ENCODE peak calls at places on chromosomes 12 and 14, in four cellular contexts. U is upper lobe of left lung, H is mammary epithelial cell, Z is substantia nigra. A is an unnamed sample.

GRCh38 chr12:65800928-65801327 is 23.4 kb upstream of the HMGA2 start:
- DNase-seq in U (no peak), H (no peak), Z (no peak), A (no peak)

GRCh38 chr14:91228112-91229004 is 16.1 kb downstream of the GPR68 start:
- DNase-seq in U (no peak), H (peak), Z (no peak), A (no peak)

GRCh38 chr12:69901141-69901900 is 76.3 kb downstream of the MYRFL start:
- DNase-seq in U (no peak), H (peak), Z (no peak), A (no peak)

GRCh38 chr12:29374012-29374411 is 7.0 kb downstream of the ERGIC2 start:
- DNase-seq in U (no peak), H (no peak), Z (no peak), A (no peak)

GRCh38 chr12:24960222-24960855 is 11.4 kb upstream of the BCAT1 start:
- DNase-seq in U (no peak), H (peak), Z (peak), A (no peak)

GRCh38 chr12:92089559-92089958 is 56.1 kb downstream of the BTG1 start:
- DNase-seq in U (no peak), H (no peak), Z (no peak), A (no peak)

GRCh38 chr12:40172879-40173278 is 51.9 kb upstream of the LRRK2 start:
- DNase-seq in U (no peak), H (no peak), Z (no peak), A (no peak)

GRCh38 chr12:87660987-87661769 is 368.0 kb downstream of the C12orf50 start:
- DNase-seq in U (no peak), H (peak), Z (no peak), A (no peak)

GRCh38 chr14:25120261-25120660 is 70.3 kb upstream of the STXBP6 start:
- DNase-seq in U (no peak), H (no peak), Z (no peak), A (no peak)

GRCh38 chr12:56234746-56235436 is 5.0 kb downstream of the SLC39A5 start:
- DNase-seq in U (no peak), H (peak), Z (no peak), A (no peak)

GRCh38 chr12:55946553-55946952 is 15.6 kb downstream of the DGKA start:
- DNase-seq in U (no peak), H (no peak), Z (no peak), A (no peak)

GRCh38 chr12:21296751-21297406 is 37.8 kb downstream of the SLCO1A2 start:
- DNase-seq in U (no peak), H (peak), Z (no peak), A (no peak)

GRCh38 chr12:80154261-80154660 is 54.9 kb downstream of the OTOGL start:
- DNase-seq in U (no peak), H (peak), Z (no peak), A (no peak)

GRCh38 chr12:44588651-44589050 is 287.5 kb downstream of the NELL2 start:
- DNase-seq in U (no peak), H (no peak), Z (no peak), A (no peak)

GRCh38 chr14:62943202-62943601 is 102.1 kb downstream of the KCNH5 start:
- DNase-seq in U (no peak), H (no peak), Z (no peak), A (no peak)

GRCh38 chr14:80387563-80387981 is 176.3 kb upstream of the DIO2 start:
- DNase-seq in U (no peak), H (no peak), Z (peak), A (no peak)

GRCh38 chr12:45183263-45183662 is 32.6 kb upstream of the ANO6 start:
- DNase-seq in U (no peak), H (no peak), Z (no peak), A (no peak)

GRCh38 chr12:113420996-113421595 is 1.1 kb upstream of the SDSL start:
- DNase-seq in U (no peak), H (no peak), Z (no peak), A (no peak)

GRCh38 chr12:97093187-97093683 is 186.2 kb downstream of the NEDD1 start:
- DNase-seq in U (no peak), H (no peak), Z (no peak), A (no peak)

DNA sequence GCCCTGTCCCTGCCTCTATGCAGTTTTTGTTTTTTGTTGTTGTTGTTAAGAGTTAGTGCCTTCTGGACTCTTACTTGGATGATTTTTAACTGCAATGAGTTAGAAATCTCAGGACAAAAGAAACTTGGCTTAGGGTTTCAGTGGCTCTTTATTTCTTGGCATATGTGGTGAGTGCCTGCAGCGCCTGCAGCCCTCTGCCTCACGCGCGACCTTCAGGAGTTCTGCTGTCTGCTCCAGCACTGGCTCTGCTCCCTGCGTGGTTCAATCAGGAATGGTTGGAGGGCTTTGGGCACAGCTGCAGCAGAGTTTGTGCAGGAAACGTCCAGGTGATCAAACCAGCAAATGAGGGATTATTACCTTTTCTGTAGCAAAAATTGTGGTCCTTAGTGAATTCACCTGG is 19.8 kb downstream of the PPM1H start:
- DNase-seq in U (no peak), H (no peak), Z (peak), A (no peak)
- H3K27ac ChIP-seq in U (no peak), H (no peak), Z (peak), A (no peak)

GRCh38 chr12:124159655-124160054 is 135.2 kb upstream of the RFLNA start:
- DNase-seq in U (no peak), H (no peak), Z (no peak), A (no peak)

GRCh38 chr12:124157416-124157815 is 137.5 kb upstream of the RFLNA start:
- DNase-seq in U (no peak), H (no peak), Z (no peak), A (no peak)

GRCh38 chr12:124162151-124163110 is 132.5 kb upstream of the RFLNA start:
- DNase-seq in U (no peak), H (peak), Z (no peak), A (no peak)

GRCh38 chr12:124155711-124156110 is 139.2 kb upstream of the RFLNA start:
- DNase-seq in U (no peak), H (no peak), Z (no peak), A (no peak)

GRCh38 chr12:124160102-124160501 is 134.8 kb upstream of the RFLNA start:
- DNase-seq in U (no peak), H (no peak), Z (no peak), A (no peak)
- H3K27ac ChIP-seq in U (peak), H (no peak), Z (no peak), A (no peak)

GRCh38 chr12:59891180-59891579 is 295.4 kb downstream of the SLC16A7 start:
- DNase-seq in U (no peak), H (no peak), Z (no peak), A (no peak)

DNA sequence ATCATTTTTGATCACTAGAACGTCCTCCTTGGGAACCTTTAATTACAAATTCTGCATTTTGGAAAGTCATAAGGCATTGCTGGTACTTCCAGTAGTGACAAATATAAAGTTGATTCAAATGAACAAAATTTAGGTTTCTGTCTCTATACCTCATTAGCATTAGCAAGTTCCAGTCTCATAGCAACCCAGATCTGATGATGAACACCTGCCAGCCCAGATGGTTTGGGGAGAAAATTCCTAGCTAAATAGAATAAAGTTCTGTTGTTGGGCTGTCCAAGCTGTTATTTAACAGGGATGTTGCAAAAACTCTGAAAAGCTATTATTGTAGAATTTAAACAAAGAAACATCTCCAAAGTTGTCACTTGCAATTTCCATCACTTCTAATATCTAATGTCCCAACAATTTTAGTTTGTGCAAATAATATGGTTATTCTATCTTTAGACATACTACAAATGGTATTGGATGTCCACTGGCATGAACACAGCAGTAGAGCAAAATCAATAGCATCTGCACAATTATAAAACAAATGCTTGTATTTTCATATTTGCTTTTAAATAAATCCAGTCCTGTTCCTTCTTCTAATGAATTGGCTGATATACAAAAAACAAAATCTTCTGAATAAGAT is 299.4 kb downstream of the SLC16A7 start:
- DNase-seq in U (no peak), H (no peak), Z (no peak), A (no peak)
- H3K27ac ChIP-seq in U (no peak), H (no peak), Z (no peak), A (no peak)

GRCh38 chr12:13209279-13210021 is 12.9 kb downstream of the EMP1 start:
- DNase-seq in U (no peak), H (no peak), Z (no peak), A (no peak)

GRCh38 chr12:13211191-13211858 is 14.8 kb downstream of the EMP1 start:
- DNase-seq in U (no peak), H (no peak), Z (no peak), A (no peak)

GRCh38 chr12:13210543-13211190 is 14.1 kb downstream of the EMP1 start:
- DNase-seq in U (no peak), H (no peak), Z (no peak), A (no peak)

GRCh38 chr12:13210022-13210539 is 13.6 kb downstream of the EMP1 start:
- DNase-seq in U (no peak), H (no peak), Z (no peak), A (no peak)

GRCh38 chr12:13211859-13212664 is 15.5 kb downstream of the EMP1 start:
- DNase-seq in U (peak), H (no peak), Z (peak), A (no peak)
- H3K27ac ChIP-seq in U (no peak), H (peak), Z (no peak), A (no peak)

GRCh38 chr14:68783408-68784297 is 9.2 kb downstream of the ZFP36L1 start:
- DNase-seq in U (peak), H (no peak), Z (no peak), A (no peak)
- H3K27ac ChIP-seq in U (peak), H (no peak), Z (no peak), A (peak)

GRCh38 chr12:132045751-132046150 is 96.0 kb downstream of the EP400 start:
- DNase-seq in U (no peak), H (no peak), Z (no peak), A (no peak)
- H3K27ac ChIP-seq in U (no peak), H (no peak), Z (no peak), A (no peak)

DNA sequence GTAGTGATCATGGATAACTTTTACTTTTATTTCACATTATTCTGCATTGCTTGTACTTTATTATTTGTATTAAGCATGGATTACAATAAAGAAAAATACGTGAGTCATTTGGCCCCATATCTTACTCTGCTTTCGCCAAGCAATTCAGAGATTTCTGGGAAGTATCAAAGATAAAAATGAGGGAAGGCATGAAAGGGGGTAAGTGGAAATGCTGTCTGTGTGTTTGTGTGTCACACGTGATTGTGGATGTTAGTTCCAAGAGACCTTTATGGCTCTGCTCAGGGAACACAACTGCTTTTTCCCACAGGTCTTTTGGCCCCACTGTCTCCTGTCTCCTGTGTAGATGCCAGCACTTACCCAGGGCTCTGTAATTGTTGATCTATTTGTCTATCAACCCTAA is 10.5 kb downstream of the NID2 start:
- DNase-seq in U (no peak), H (no peak), Z (no peak), A (no peak)
- H3K27ac ChIP-seq in U (no peak), H (no peak), Z (no peak), A (no peak)

GRCh38 chr14:69848156-69848555 is 31.1 kb upstream of the SMOC1 start:
- DNase-seq in U (no peak), H (no peak), Z (no peak), A (no peak)

GRCh38 chr14:69845787-69846186 is 33.4 kb upstream of the SMOC1 start:
- DNase-seq in U (no peak), H (peak), Z (no peak), A (no peak)

GRCh38 chr14:69844171-69844570 is 35.0 kb upstream of the SMOC1 start:
- DNase-seq in U (no peak), H (no peak), Z (no peak), A (no peak)

GRCh38 chr14:69842671-69843407 is 36.4 kb upstream of the SMOC1 start:
- DNase-seq in U (no peak), H (no peak), Z (no peak), A (no peak)

GRCh38 chr14:69845050-69845581 is 34.1 kb upstream of the SMOC1 start:
- DNase-seq in U (no peak), H (no peak), Z (no peak), A (no peak)
- H3K27ac ChIP-seq in U (no peak), H (no peak), Z (no peak), A (no peak)

A was measured in ascending aorta.